ENCODE peak calls at places on chromosome 1, in four cellular contexts. P is K562, C is HCT116, H is H1. T is an unnamed sample.

GRCh38 chr1:157252473-157252872 is 114.3 kb upstream of the ETV3 start:
- DNase-seq in P (no peak), C (no peak), H (no peak), T (no peak)

GRCh38 chr1:181038399-181038873 is 4.7 kb downstream of the MR1 start:
- DNase-seq in C (peak; percentile 72), P (peak; percentile 87), H (peak; percentile 69), T (peak; percentile 70)

GRCh38 chr1:25658791-25659431 is 42.3 kb downstream of the MAN1C1 start:
- DNase-seq in H (no peak), P (no peak), C (no peak), T (no peak)

GRCh38 chr1:87109012-87109411 is 194.6 kb downstream of the HS2ST1 start:
- DNase-seq in P (no peak), H (no peak), C (no peak), T (no peak)

GRCh38 chr1:193325042-193325441 is 138.6 kb upstream of the B3GALT2 start:
- DNase-seq in C (no peak), H (no peak), P (no peak), T (no peak)

GRCh38 chr1:27161594-27161993 is 6.7 kb upstream of the SLC9A1 start:
- DNase-seq in H (no peak), C (no peak), P (peak; percentile 4), T (peak; percentile 38)

GRCh38 chr1:48596036-48596435 is 124.0 kb upstream of the SPATA6 start:
- DNase-seq in C (no peak), P (no peak), H (no peak), T (no peak)

GRCh38 chr1:21573971-21574458 is 64.8 kb downstream of the ALPL start:
- DNase-seq in P (peak; percentile 60), C (peak; percentile 53), H (peak; percentile 57), T (peak; percentile 99)

GRCh38 chr1:151639466-151639865 is 27.6 kb downstream of the SNX27 start:
- DNase-seq in H (no peak), P (no peak), C (no peak), T (peak; percentile 21)

GRCh38 chr1:22641906-22642636 is 1.4 kb upstream of the C1QC start:
- DNase-seq in H (no peak), C (no peak), P (peak; percentile 90), T (peak; percentile 43)

GRCh38 chr1:94797286-94797685 is 22.9 kb upstream of the SLC44A3 start:
- DNase-seq in H (no peak), P (no peak), C (no peak), T (no peak)

GRCh38 chr1:9437931-9438330 is 101.3 kb upstream of the SLC25A33 start:
- DNase-seq in P (no peak), H (no peak), C (no peak), T (no peak)

GRCh38 chr1:24764848-24765247 is 19.6 kb downstream of the CLIC4 start:
- DNase-seq in P (no peak), C (no peak), H (no peak), T (no peak)

GRCh38 chr1:50620680-50621329 is 197.6 kb upstream of the DMRTA2 start:
- DNase-seq in P (peak; percentile 46), H (peak; percentile 33), C (peak; percentile 61), T (peak; percentile 42)

GRCh38 chr1:156490401-156491032 is 10.1 kb downstream of the MEF2D start:
- DNase-seq in C (no peak), H (no peak), P (peak; percentile 44), T (no peak)

GRCh38 chr1:99669821-99670220 is 23.9 kb downstream of the PALMD start:
- DNase-seq in H (no peak), P (no peak), C (no peak), T (no peak)

GRCh38 chr1:161840363-161840762 is 74.2 kb downstream of the ATF6 start:
- DNase-seq in P (no peak), H (no peak), C (no peak), T (no peak)

GRCh38 chr1:53621144-53621543 is 117.8 kb downstream of the GLIS1 start:
- DNase-seq in H (no peak), P (no peak), C (no peak), T (no peak)

GRCh38 chr1:197776348-197777082 is 1.2 kb upstream of the DENND1B start:
- DNase-seq in H (no peak), P (no peak), C (peak; percentile 28), T (peak; percentile 40)

GRCh38 chr1:234218078-234218477 is 155.2 kb upstream of the COA6 start:
- DNase-seq in H (no peak), C (no peak), P (no peak), T (no peak)

GRCh38 chr1:17759114-17759513 is 4.0 kb downstream of the ACTL8 start:
- DNase-seq in H (no peak), P (peak; percentile 45), C (peak; percentile 22), T (no peak)

GRCh38 chr1:173190101-173190895 is 16.8 kb downstream of the TNFSF4 start:
- DNase-seq in C (peak; percentile 40), P (no peak), H (no peak), T (peak; percentile 99)

GRCh38 chr1:230891984-230892383 is 23.7 kb upstream of the C1orf198 start:
- DNase-seq in H (no peak), P (no peak), C (no peak), T (no peak)

GRCh38 chr1:205967555-205968335 is 24.5 kb upstream of the SLC26A9 start:
- DNase-seq in H (no peak), P (no peak), C (no peak), T (no peak)

GRCh38 chr1:149962736-149963135 is 26.1 kb upstream of the MTMR11 start:
- DNase-seq in C (no peak), P (no peak), H (no peak), T (no peak)

DNA sequence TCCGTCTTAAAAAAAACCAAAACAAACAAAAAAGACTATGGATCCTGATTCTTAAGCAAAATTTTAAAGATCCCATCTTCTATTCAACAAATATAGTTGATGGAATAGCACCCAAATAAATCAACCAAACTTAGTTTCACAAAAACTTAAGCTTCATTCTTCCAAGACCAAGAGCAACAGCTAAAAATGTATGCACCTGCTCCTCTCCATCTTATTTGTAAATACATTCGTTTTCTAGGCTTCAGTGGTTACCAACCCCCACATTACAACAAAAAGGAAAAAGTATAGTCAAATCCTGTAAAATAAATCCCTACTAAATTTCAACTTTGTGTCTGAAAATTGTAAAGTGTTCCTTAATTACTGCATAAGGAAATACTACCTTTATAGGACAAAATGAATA is 3.9 kb downstream of the PTP4A2 start:
- DNase-seq in H (no peak), P (no peak), C (no peak), T (no peak)
- H3K79me2 ChIP-seq in H (peaks cover 26% of the 10 kb centered on the region), P (peaks cover 95% of the 10 kb centered on the region), C (peaks cover 86% of the 10 kb centered on the region), T (peaks cover 86% of the 10 kb centered on the region)

GRCh38 chr1:61047061-61047460 is 35.3 kb upstream of the NFIA start:
- DNase-seq in C (no peak), P (no peak), H (no peak), T (no peak)

GRCh38 chr1:61046434-61046833 is 35.9 kb upstream of the NFIA start:
- DNase-seq in C (no peak), P (no peak), H (no peak), T (no peak)

GRCh38 chr1:61043010-61043820 is 39.1 kb upstream of the NFIA start:
- DNase-seq in P (no peak), H (no peak), C (peak; percentile 28), T (peak; percentile 85)

GRCh38 chr1:61042679-61043009 is 39.7 kb upstream of the NFIA start:
- DNase-seq in C (no peak), H (no peak), P (no peak), T (no peak)
- TF ChIP-seq POLR2A in C (no peak), H (no peak), P (no peak), T (no peak)

GRCh38 chr1:109988349-109988914 is 3.9 kb downstream of the AHCYL1 start:
- DNase-seq in H (no peak), P (no peak), C (no peak), T (no peak)
- H3K79me2 ChIP-seq in H (peaks cover 8% of the 10 kb centered on the region), P (peaks cover 79% of the 10 kb centered on the region), C (peaks cover 82% of the 10 kb centered on the region), T (peaks cover 71% of the 10 kb centered on the region)

GRCh38 chr1:160773088-160773487 is 22.9 kb upstream of the LY9 start:
- DNase-seq in P (no peak), H (no peak), C (no peak), T (no peak)

GRCh38 chr1:160768295-160768657 is 27.7 kb upstream of the LY9 start:
- DNase-seq in C (no peak), H (no peak), P (peak; percentile 49), T (no peak)

GRCh38 chr1:160761886-160762285 is 22.8 kb downstream of the SLAMF7 start:
- DNase-seq in C (no peak), H (no peak), P (no peak), T (no peak)

GRCh38 chr1:160763993-160764392 is 24.9 kb downstream of the SLAMF7 start:
- DNase-seq in C (no peak), H (no peak), P (no peak), T (no peak)

DNA sequence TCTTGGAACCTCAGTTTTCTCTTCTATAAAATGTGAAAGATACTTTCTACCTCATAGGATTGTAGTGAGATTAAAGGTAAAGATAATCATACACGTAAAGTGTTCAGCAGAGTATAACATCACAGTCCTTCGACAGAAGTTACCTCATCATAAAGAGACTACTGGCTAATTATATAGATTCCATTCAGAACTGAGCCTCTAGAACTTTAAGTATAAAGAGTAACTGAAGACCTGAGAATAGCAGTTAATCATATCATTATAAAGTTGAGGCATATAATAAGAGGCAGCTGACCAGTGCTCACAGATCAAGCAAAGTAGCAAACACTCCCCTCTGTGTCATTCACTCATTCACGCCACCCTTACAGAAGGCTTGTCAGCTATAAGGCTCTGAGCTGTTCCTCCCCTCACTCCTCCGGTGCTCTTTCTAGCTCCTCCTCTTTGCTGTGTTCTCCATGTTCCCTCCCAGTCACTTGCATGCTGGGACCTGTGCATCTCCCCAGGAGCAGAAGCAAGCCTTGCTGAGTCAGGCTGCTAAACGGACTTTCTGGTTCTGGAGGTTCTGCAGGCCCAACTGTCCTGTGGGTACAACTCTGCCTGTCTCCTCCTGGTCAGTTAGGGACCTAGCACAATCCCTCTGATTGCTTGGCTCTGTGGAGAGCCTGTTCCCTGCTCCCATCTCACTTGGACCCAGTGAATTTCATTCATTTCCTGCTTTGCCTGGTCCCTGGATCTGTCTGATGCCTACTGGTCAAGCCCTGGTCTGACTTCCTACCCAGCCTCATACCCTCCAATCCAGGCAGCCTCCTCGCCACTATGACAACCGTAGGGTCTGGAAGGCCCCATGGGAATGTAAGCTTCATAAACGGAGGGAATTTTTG is 28.3 kb upstream of the LY9 start:
- DNase-seq in P (no peak), C (no peak), H (no peak), T (no peak)
- TF ChIP-seq POLR2A in P (peak; percentile 21), C (no peak), H (no peak), T (no peak)

DNA sequence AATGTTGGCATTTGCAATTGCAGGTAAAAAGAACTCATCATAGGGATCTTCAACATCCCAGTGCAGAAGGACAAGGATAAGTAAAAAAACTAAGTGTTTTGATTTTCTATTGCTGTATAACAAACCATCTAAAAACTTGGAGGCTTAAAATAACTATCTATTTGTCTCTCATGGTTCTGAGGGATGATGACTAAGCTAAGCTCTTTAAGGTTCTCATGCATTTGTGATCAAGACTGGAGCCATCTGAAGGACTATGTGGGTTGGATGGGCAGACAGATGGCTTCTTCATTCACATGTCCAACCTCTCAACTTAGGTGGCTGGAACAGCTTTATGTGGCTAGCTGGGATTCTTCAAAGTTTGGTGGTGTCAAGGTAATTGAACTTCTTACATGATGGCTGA is 51.5 kb downstream of the RPL5 start:
- DNase-seq in H (no peak), C (no peak), P (no peak), T (no peak)
- H3K79me2 ChIP-seq in H (no peaks in the 10 kb centered on the region), C (no peaks in the 10 kb centered on the region), P (no peaks in the 10 kb centered on the region), T (no peaks in the 10 kb centered on the region)